ENCODE peak calls at places on chromosomes 5 and 9, in four cellular contexts. G is transverse colon, X is endothelial cell of umbilical vein, A is testis. M is an unnamed sample.

GRCh38 chr9:134474058-134474370 is 147.8 kb downstream of the RXRA start:
- DNase-seq in G (no peak), X (no peak), A (no peak), M (no peak)

GRCh38 chr9:4743131-4743875 is 2.3 kb upstream of the AK3 start:
- DNase-seq in G (no peak), X (no peak), A (no peak), M (no peak)

GRCh38 chr9:21506910-21507795 is 25.0 kb upstream of the IFNE start:
- DNase-seq in G (no peak), X (peak), A (no peak), M (no peak)

GRCh38 chr9:91949946-91950664 is at the start of gene ROR2:
- DNase-seq in G (peak), X (peak), A (peak), M (no peak)

GRCh38 chr9:2622361-2623045 is 916 bp downstream of the VLDLR start:
- DNase-seq in G (peak), X (peak), A (peak), M (no peak)

GRCh38 chr9:112180387-112180881 is 5.3 kb upstream of the SUSD1 start:
- DNase-seq in G (no peak), X (no peak), A (peak), M (no peak)

GRCh38 chr9:110463499-110463898 is 116.0 kb downstream of the SVEP1 start:
- DNase-seq in G (no peak), X (no peak), A (no peak), M (no peak)

GRCh38 chr5:149724130-149724850 is 5.8 kb upstream of the PPARGC1B start:
- DNase-seq in G (no peak), X (no peak), A (no peak), M (no peak)

GRCh38 chr5:132050661-132051371 is 9.6 kb upstream of the IL3 start:
- DNase-seq in G (no peak), X (no peak), A (peak), M (no peak)

GRCh38 chr5:119795768-119796167 is 166.4 kb downstream of the FAM170A start:
- DNase-seq in G (no peak), X (no peak), A (no peak), M (no peak)

GRCh38 chr5:65262094-65262493 is 219.6 kb downstream of the ADAMTS6 start:
- DNase-seq in G (no peak), X (peak), A (peak), M (no peak)

GRCh38 chr5:65263291-65263690 is 218.4 kb downstream of the ADAMTS6 start:
- DNase-seq in G (no peak), X (no peak), A (no peak), M (no peak)

GRCh38 chr5:65262590-65263189 is 219.0 kb downstream of the ADAMTS6 start:
- DNase-seq in G (no peak), X (peak), A (peak), M (no peak)

GRCh38 chr5:65261499-65261898 is 220.2 kb downstream of the ADAMTS6 start:
- DNase-seq in G (no peak), X (peak), A (no peak), M (no peak)

GRCh38 chr5:65264420-65264819 is 217.3 kb downstream of the ADAMTS6 start:
- DNase-seq in G (no peak), X (no peak), A (no peak), M (no peak)
- H3K4me3 ChIP-seq in G (no peak), X (no peak), A (no peak), M (no peak)

GRCh38 chr5:115624994-115625393 is 842 bp downstream of the TMED7 start:
- DNase-seq in G (no peak), X (no peak), A (no peak), M (no peak)

GRCh38 chr5:115623632-115624031 is 2.2 kb downstream of the TMED7 start:
- DNase-seq in G (no peak), X (no peak), A (no peak), M (no peak)

GRCh38 chr5:115625579-115626443 is at the start of gene TMED7:
- DNase-seq in G (peak), X (peak), A (peak), M (peak)

GRCh38 chr5:115627295-115627825 is 1.5 kb upstream of the TMED7 start:
- DNase-seq in G (no peak), X (no peak), A (no peak), M (no peak)

GRCh38 chr5:115626444-115626823 is 598 bp upstream of the TMED7 start:
- DNase-seq in G (no peak), X (no peak), A (no peak), M (no peak)
- TF ChIP-seq POLR2A in G (no peak), X (no peak), A (no peak), M (no peak)

GRCh38 chr5:56342612-56343011 is 109.5 kb upstream of the ANKRD55 start:
- DNase-seq in G (no peak), X (peak), A (no peak), M (no peak)
- H3K4me3 ChIP-seq in G (no peak), X (no peak), A (no peak), M (no peak)

GRCh38 chr9:123049589-123050222 is 16.2 kb downstream of the GPR21 start:
- DNase-seq in G (peak), X (peak), A (no peak), M (peak)
- TF ChIP-seq POLR2A in G (no peak), X (no peak), A (no peak), M (no peak)

DNA sequence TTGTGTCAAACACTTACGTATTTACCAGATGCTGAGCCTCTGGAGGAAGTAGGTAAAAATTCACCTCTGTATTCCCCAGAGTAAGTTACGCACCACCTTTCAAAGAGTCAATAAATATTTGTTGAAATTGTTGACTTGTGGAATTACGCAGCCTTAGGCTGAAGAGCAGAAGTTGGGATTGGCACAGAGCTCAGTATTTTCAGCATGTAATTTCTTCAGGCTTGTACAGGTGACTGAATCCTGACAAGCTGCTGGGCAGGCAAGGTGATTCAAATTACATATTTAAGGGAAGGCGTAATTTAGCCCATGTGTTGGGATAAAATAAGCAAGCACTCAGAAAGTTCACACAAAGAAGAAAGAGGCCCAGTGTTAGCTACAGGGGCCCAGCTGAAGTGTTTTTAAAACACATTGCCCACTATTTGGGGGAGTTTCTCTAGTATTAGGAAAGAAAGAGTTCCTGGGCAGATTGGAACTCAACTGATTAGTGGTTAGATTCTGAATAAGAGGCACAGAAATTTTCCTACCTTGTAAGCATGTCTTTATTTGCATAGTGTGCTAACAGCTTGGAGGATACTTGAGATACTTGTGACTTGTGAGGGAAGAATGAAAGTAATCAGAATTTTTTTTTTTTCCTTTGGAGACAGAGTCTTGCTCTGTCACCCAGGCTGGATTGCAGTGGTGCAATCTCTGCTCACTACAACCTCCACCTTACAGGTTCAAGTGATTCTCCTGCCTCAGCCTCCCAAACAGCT is 165.3 kb upstream of the FBXL7 start:
- DNase-seq in G (no peak), X (no peak), A (no peak), M (no peak)
- H3K4me3 ChIP-seq in G (no peak), X (no peak), A (no peak), M (no peak)

GRCh38 chr5:134148986-134149539 is 27.7 kb downstream of the SKP1 start:
- DNase-seq in G (no peak), X (no peak), A (peak), M (no peak)
- TF ChIP-seq POLR2A in G (no peak), X (no peak), A (no peak), M (no peak)

GRCh38 chr5:60280943-60281342 is 387.4 kb upstream of the PDE4D start:
- DNase-seq in G (no peak), X (no peak), A (no peak), M (no peak)

GRCh38 chr5:60287174-60287771 is 393.7 kb upstream of the PDE4D start:
- DNase-seq in G (peak), X (peak), A (peak), M (no peak)

DNA sequence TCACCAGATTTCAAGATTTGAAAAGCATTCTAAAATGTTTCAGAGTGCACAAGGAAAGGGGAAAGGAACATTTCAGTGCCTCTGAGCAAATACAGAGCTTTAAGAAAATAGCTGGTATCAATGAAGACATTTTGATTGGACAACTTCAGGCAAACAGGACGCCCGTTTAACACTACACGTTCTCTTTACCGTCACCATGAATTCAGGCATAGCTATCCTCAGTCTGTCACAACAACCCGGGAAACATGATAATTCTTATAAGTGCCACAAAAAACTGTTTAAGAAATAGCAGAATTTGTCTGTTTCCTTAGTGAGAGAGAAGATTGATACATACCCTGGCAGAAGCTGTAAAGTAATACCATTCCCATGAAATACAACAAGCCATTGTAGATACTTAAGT is 392.4 kb upstream of the PDE4D start:
- DNase-seq in G (no peak), X (no peak), A (no peak), M (no peak)
- H3K4me3 ChIP-seq in G (no peak), X (no peak), A (no peak), M (no peak)

GRCh38 chr9:68719847-68720246 is 14.8 kb downstream of the PIP5K1B start:
- DNase-seq in G (no peak), X (no peak), A (no peak), M (no peak)

GRCh38 chr9:68721934-68722333 is 16.9 kb downstream of the PIP5K1B start:
- DNase-seq in G (no peak), X (no peak), A (no peak), M (no peak)

GRCh38 chr9:68725070-68725469 is 20.0 kb downstream of the PIP5K1B start:
- DNase-seq in G (no peak), X (no peak), A (no peak), M (no peak)

GRCh38 chr9:68717554-68718453 is 12.8 kb downstream of the PIP5K1B start:
- DNase-seq in G (no peak), X (no peak), A (no peak), M (no peak)

GRCh38 chr9:68720656-68721313 is 15.7 kb downstream of the PIP5K1B start:
- DNase-seq in G (no peak), X (no peak), A (no peak), M (no peak)
- TF ChIP-seq POLR2A in G (no peak), X (no peak), A (no peak), M (no peak)

M was measured in tibial nerve.